ENCODE peak calls at places on chromosome 18, in four cellular contexts. One of them, this sample, is unnamed.

GRCh38 chr18:72830109-72830508 is 37.7 kb downstream of the NETO1 start:
- DNase-seq in A549: peak; percentile 1
- DNase-seq in HCT116: no peak
- DNase-seq in endothelial cell of umbilical vein: no peak
- DNase-seq in this sample: no peak

GRCh38 chr18:35159782-35160181 is 81.1 kb upstream of the ZNF397 start:
- DNase-seq in HCT116: no peak
- DNase-seq in A549: no peak
- DNase-seq in endothelial cell of umbilical vein: peak; percentile 19
- DNase-seq in this sample: no peak

GRCh38 chr18:2515908-2516625 is 55.2 kb downstream of the METTL4 start:
- DNase-seq in A549: peak; percentile 77
- DNase-seq in endothelial cell of umbilical vein: peak; percentile 96
- DNase-seq in HCT116: peak; percentile 61
- DNase-seq in this sample: no peak

GRCh38 chr18:59783138-59783537 is 85.9 kb upstream of the CCBE1 start:
- DNase-seq in HCT116: peak; percentile 85
- DNase-seq in endothelial cell of umbilical vein: peak; percentile 30
- DNase-seq in A549: peak; percentile 74
- DNase-seq in this sample: no peak

GRCh38 chr18:44548291-44549221 is 132.1 kb upstream of the SETBP1 start:
- DNase-seq in HCT116: no peak
- DNase-seq in endothelial cell of umbilical vein: peak; percentile 9
- DNase-seq in A549: no peak
- DNase-seq in this sample: no peak

GRCh38 chr18:59631583-59632181 is 65.5 kb downstream of the CCBE1 start:
- DNase-seq in HCT116: peak; percentile 24
- DNase-seq in A549: peak; percentile 20
- DNase-seq in endothelial cell of umbilical vein: peak; percentile 21
- DNase-seq in this sample: no peak

GRCh38 chr18:49618741-49619392 is 57.0 kb downstream of the LIPG start:
- DNase-seq in endothelial cell of umbilical vein: peak; percentile 55
- DNase-seq in HCT116: no peak
- DNase-seq in A549: no peak
- DNase-seq in this sample: peak; percentile 79

GRCh38 chr18:10081477-10081876 is 167.7 kb downstream of the VAPA start:
- DNase-seq in HCT116: no peak
- DNase-seq in A549: no peak
- DNase-seq in endothelial cell of umbilical vein: no peak
- DNase-seq in this sample: no peak

GRCh38 chr18:217532-218334 is 50.1 kb downstream of the THOC1 start:
- DNase-seq in endothelial cell of umbilical vein: no peak
- DNase-seq in HCT116: no peak
- DNase-seq in A549: no peak
- DNase-seq in this sample: no peak

GRCh38 chr18:8717011-8717770 is 11.8 kb downstream of the MTCL1 start:
- DNase-seq in A549: no peak
- DNase-seq in HCT116: no peak
- DNase-seq in endothelial cell of umbilical vein: no peak
- DNase-seq in this sample: no peak

GRCh38 chr18:58793361-58793760 is 71.3 kb upstream of the ZNF532 start:
- DNase-seq in endothelial cell of umbilical vein: no peak
- DNase-seq in HCT116: no peak
- DNase-seq in A549: peak; percentile 71
- DNase-seq in this sample: no peak

GRCh38 chr18:34242739-34243138 is 18.0 kb upstream of the NOL4 start:
- DNase-seq in endothelial cell of umbilical vein: no peak
- DNase-seq in A549: no peak
- DNase-seq in HCT116: no peak
- DNase-seq in this sample: no peak

GRCh38 chr18:40841473-40841872 is 1113.6 kb upstream of the PIK3C3 start:
- DNase-seq in A549: no peak
- DNase-seq in HCT116: no peak
- DNase-seq in endothelial cell of umbilical vein: no peak
- DNase-seq in this sample: no peak

GRCh38 chr18:44654555-44654954 is 26.1 kb upstream of the SETBP1 start:
- DNase-seq in endothelial cell of umbilical vein: peak; percentile 83
- DNase-seq in A549: peak; percentile 36
- DNase-seq in HCT116: no peak
- DNase-seq in this sample: no peak

GRCh38 chr18:63975632-63976031 is 5.8 kb downstream of the SERPINB8 start:
- DNase-seq in HCT116: no peak
- DNase-seq in endothelial cell of umbilical vein: no peak
- DNase-seq in A549: no peak
- DNase-seq in this sample: no peak

GRCh38 chr18:59123588-59124369 is 15.9 kb upstream of the SEC11C start:
- DNase-seq in endothelial cell of umbilical vein: no peak
- DNase-seq in HCT116: no peak
- DNase-seq in A549: peak; percentile 35
- DNase-seq in this sample: no peak

GRCh38 chr18:79934311-79935097 is 16.9 kb downstream of the SLC66A2 start:
- DNase-seq in A549: no peak
- DNase-seq in endothelial cell of umbilical vein: no peak
- DNase-seq in HCT116: no peak
- DNase-seq in this sample: no peak

GRCh38 chr18:22173928-22174301 is 4.5 kb downstream of the GATA6 start:
- DNase-seq in HCT116: no peak
- DNase-seq in A549: no peak
- DNase-seq in endothelial cell of umbilical vein: peak; percentile 66
- DNase-seq in this sample: no peak

GRCh38 chr18:25517881-25518715 is 166.1 kb upstream of the ZNF521 start:
- DNase-seq in HCT116: no peak
- DNase-seq in A549: no peak
- DNase-seq in endothelial cell of umbilical vein: peak; percentile 99
- DNase-seq in this sample: no peak

GRCh38 chr18:10381951-10382350 is 72.5 kb upstream of the APCDD1 start:
- DNase-seq in A549: no peak
- DNase-seq in HCT116: no peak
- DNase-seq in endothelial cell of umbilical vein: no peak
- DNase-seq in this sample: no peak

GRCh38 chr18:11785444-11786055 is 65.7 kb upstream of the CHMP1B start:
- DNase-seq in endothelial cell of umbilical vein: no peak
- DNase-seq in HCT116: no peak
- DNase-seq in A549: no peak
- DNase-seq in this sample: no peak

GRCh38 chr18:67132919-67133318 is 383.6 kb downstream of the DSEL start:
- DNase-seq in HCT116: no peak
- DNase-seq in A549: no peak
- DNase-seq in endothelial cell of umbilical vein: no peak
- DNase-seq in this sample: no peak

GRCh38 chr18:2147424-2147823 is 423.9 kb downstream of the METTL4 start:
- DNase-seq in A549: no peak
- DNase-seq in HCT116: no peak
- DNase-seq in endothelial cell of umbilical vein: no peak
- DNase-seq in this sample: no peak

GRCh38 chr18:37501136-37501535 is 64.5 kb downstream of the CELF4 start:
- DNase-seq in endothelial cell of umbilical vein: no peak
- DNase-seq in A549: no peak
- DNase-seq in HCT116: no peak
- DNase-seq in this sample: no peak

GRCh38 chr18:35458271-35458670 is 39.5 kb downstream of the INO80C start:
- DNase-seq in endothelial cell of umbilical vein: no peak
- DNase-seq in HCT116: no peak
- DNase-seq in A549: peak; percentile 45
- DNase-seq in this sample: no peak

GRCh38 chr18:59986139-59986538 is 86.3 kb downstream of the PMAIP1 start:
- DNase-seq in HCT116: no peak
- DNase-seq in A549: no peak
- DNase-seq in endothelial cell of umbilical vein: no peak
- DNase-seq in this sample: no peak

GRCh38 chr18:56743115-56743514 is 92.0 kb downstream of the WDR7 start:
- DNase-seq in endothelial cell of umbilical vein: no peak
- DNase-seq in HCT116: no peak
- DNase-seq in A549: no peak
- DNase-seq in this sample: no peak

GRCh38 chr18:7164610-7165009 is 47.0 kb upstream of the LAMA1 start:
- DNase-seq in endothelial cell of umbilical vein: no peak
- DNase-seq in HCT116: no peak
- DNase-seq in A549: peak; percentile 26
- DNase-seq in this sample: no peak

GRCh38 chr18:7946724-7947377 is 379.7 kb downstream of the PTPRM start:
- DNase-seq in A549: peak; percentile 79
- DNase-seq in HCT116: peak; percentile 61
- DNase-seq in endothelial cell of umbilical vein: peak; percentile 72
- DNase-seq in this sample: no peak

GRCh38 chr18:27143580-27144287 is 41.4 kb downstream of the CHST9 start:
- DNase-seq in endothelial cell of umbilical vein: no peak
- DNase-seq in A549: no peak
- DNase-seq in HCT116: no peak
- DNase-seq in this sample: no peak

GRCh38 chr18:3262234-3263171 is 570 bp downstream of the MYL12B start:
- DNase-seq in A549: peak; percentile 42
- DNase-seq in HCT116: no peak
- DNase-seq in endothelial cell of umbilical vein: peak; percentile 51
- DNase-seq in this sample: no peak

GRCh38 chr18:45449761-45450227 is 165.5 kb upstream of the SLC14A2 start:
- DNase-seq in endothelial cell of umbilical vein: no peak
- DNase-seq in HCT116: no peak
- DNase-seq in A549: no peak
- DNase-seq in this sample: peak; percentile 93

GRCh38 chr18:13831864-13832508 is 8.0 kb downstream of the MC5R start:
- DNase-seq in HCT116: peak; percentile 13
- DNase-seq in A549: peak; percentile 18
- DNase-seq in endothelial cell of umbilical vein: no peak
- DNase-seq in this sample: no peak

GRCh38 chr18:72869786-72870185 is 2.0 kb upstream of the NETO1 start:
- DNase-seq in A549: no peak
- DNase-seq in endothelial cell of umbilical vein: no peak
- DNase-seq in HCT116: no peak
- DNase-seq in this sample: peak; percentile 68

GRCh38 chr18:49055787-49056186 is 105.0 kb upstream of the SMAD7 start:
- DNase-seq in A549: no peak
- DNase-seq in HCT116: no peak
- DNase-seq in endothelial cell of umbilical vein: peak; percentile 36
- DNase-seq in this sample: no peak

GRCh38 chr18:23422751-23423418 is 30.2 kb upstream of the RIOK3 start:
- DNase-seq in endothelial cell of umbilical vein: no peak
- DNase-seq in HCT116: peak; percentile 78
- DNase-seq in A549: peak; percentile 56
- DNase-seq in this sample: no peak
- TF ChIP-seq POLR2A in endothelial cell of umbilical vein: no peak
- TF ChIP-seq POLR2A in HCT116: no peak
- TF ChIP-seq POLR2A in A549: no peak
- TF ChIP-seq POLR2A in this sample: no peak

GRCh38 chr18:69490813-69491212 is 90.1 kb downstream of the DOK6 start:
- DNase-seq in HCT116: no peak
- DNase-seq in endothelial cell of umbilical vein: peak; percentile 46
- DNase-seq in A549: no peak
- DNase-seq in this sample: no peak

GRCh38 chr18:69490072-69490471 is 89.4 kb downstream of the DOK6 start:
- DNase-seq in A549: no peak
- DNase-seq in endothelial cell of umbilical vein: no peak
- DNase-seq in HCT116: no peak
- DNase-seq in this sample: no peak

GRCh38 chr18:69491576-69491975 is 90.9 kb downstream of the DOK6 start:
- DNase-seq in HCT116: no peak
- DNase-seq in endothelial cell of umbilical vein: no peak
- DNase-seq in A549: no peak
- DNase-seq in this sample: no peak

GRCh38 chr18:69484699-69485396 is 84.2 kb downstream of the DOK6 start:
- DNase-seq in HCT116: no peak
- DNase-seq in endothelial cell of umbilical vein: peak; percentile 55
- DNase-seq in A549: peak; percentile 5
- DNase-seq in this sample: no peak

GRCh38 chr18:69487488-69488394 is 87.1 kb downstream of the DOK6 start:
- DNase-seq in A549: no peak
- DNase-seq in HCT116: no peak
- DNase-seq in endothelial cell of umbilical vein: no peak
- DNase-seq in this sample: no peak
- TF ChIP-seq POLR2A in A549: no peak
- TF ChIP-seq POLR2A in HCT116: no peak
- TF ChIP-seq POLR2A in endothelial cell of umbilical vein: no peak
- TF ChIP-seq POLR2A in this sample: no peak

DNA sequence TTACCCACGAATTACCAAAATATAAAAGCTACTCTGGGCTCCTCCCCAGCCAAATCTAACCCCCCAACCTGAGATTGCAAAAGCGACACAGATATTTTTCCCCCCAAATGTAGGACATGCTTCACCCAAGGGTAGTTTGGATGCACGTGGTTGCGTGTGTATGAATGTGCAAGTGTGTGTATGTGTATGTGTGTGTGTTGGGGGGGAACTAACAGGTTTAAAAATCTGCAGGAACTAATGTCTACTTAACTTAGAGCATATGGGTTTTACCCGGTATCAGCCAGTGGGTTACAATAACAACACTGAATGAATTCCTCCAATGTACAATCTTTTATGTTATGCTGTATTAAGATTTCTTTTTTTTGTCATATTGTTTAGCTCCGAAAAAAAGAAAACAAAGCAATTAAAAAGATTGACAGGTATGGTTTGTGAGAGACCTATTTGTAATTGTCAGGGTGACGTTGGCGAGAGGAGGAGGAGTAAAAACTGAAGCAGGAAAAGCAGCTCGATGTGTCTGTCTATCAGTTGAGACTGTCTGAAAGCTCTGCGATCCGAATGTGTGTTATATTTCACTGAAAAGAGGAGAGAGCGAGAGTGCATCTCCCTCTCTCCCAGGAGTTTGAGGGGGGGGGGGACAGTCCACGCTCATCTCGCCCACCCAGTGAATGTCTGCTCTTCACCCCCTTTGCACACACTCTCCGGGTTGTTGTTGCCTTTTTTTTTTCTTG is at the start of gene TSHZ1:
- DNase-seq in endothelial cell of umbilical vein: peak; percentile 92
- DNase-seq in HCT116: peak; percentile 72
- DNase-seq in A549: peak; percentile 76
- DNase-seq in this sample: peak; percentile 90
- TF ChIP-seq POLR2A in endothelial cell of umbilical vein: peak; percentile 57
- TF ChIP-seq POLR2A in HCT116: peak; percentile 55
- TF ChIP-seq POLR2A in A549: no peak
- TF ChIP-seq POLR2A in this sample: no peak

GRCh38 chr18:50836521-50836957 is 16.7 kb upstream of the MRO start:
- DNase-seq in HCT116: no peak
- DNase-seq in endothelial cell of umbilical vein: peak; percentile 84
- DNase-seq in A549: peak; percentile 48
- DNase-seq in this sample: no peak

GRCh38 chr18:50829644-50830043 is 9.8 kb upstream of the MRO start:
- DNase-seq in A549: no peak
- DNase-seq in HCT116: no peak
- DNase-seq in endothelial cell of umbilical vein: no peak
- DNase-seq in this sample: no peak

GRCh38 chr18:50830544-50830943 is 10.7 kb upstream of the MRO start:
- DNase-seq in endothelial cell of umbilical vein: no peak
- DNase-seq in A549: no peak
- DNase-seq in HCT116: no peak
- DNase-seq in this sample: no peak

DNA sequence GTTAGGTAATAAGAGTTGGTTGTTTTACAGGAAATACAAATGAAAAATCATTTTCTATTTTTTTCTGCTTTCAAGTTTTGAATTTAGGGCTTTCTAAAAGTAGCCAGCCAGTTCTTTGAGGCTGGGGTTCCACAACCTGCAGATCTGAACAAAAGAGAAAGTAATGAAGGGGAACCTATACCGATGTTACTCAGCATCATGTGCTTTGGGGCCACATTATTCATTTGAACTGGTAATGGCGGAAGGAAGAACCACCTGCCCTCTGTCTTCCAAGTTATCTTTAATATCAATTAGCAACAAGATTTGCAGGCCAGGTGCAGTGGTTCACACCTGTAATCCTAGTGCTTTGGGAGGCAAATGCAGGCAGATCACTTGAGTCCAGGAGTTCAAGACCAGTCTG is 12.9 kb upstream of the MRO start:
- DNase-seq in HCT116: no peak
- DNase-seq in endothelial cell of umbilical vein: no peak
- DNase-seq in A549: no peak
- DNase-seq in this sample: no peak
- TF ChIP-seq POLR2A in HCT116: no peak
- TF ChIP-seq POLR2A in endothelial cell of umbilical vein: no peak
- TF ChIP-seq POLR2A in A549: no peak
- TF ChIP-seq POLR2A in this sample: no peak